ENCODE peak calls at places on chromosomes 13 and 19, in seven cellular contexts. C is NCI-H748 treated with DMSO at 0.1 percent for 48 hours; L is mucosa of descending colon; V is stimulated activated CD8-positive, alpha-beta memory T cell treated with anti-CD3 and anti-CD28 coated beads, Interleukin-7, amount 100 ng/mL, for 1 hour; E is omental fat pad; J is NCI-H2081; R is psoas muscle. B is an unnamed sample.

GRCh38 chr19:2424686-2425621 is 2.4 kb downstream of the TIMM13 start:
- DNase-seq in V (no peak), C (no peak), L (no peak), J (no peak), E (no peak), R (peak), B (no peak)

GRCh38 chr19:18496980-18497256 is 25.0 kb downstream of the ELL start:
- DNase-seq in J (no peak), E (no peak), L (no peak), C (no peak), R (no peak), V (no peak), B (no peak)

GRCh38 chr19:54137913-54138776 is 583 bp downstream of the CNOT3 start:
- DNase-seq in R (peak), C (no peak), E (no peak), V (no peak), L (peak), J (peak), B (peak)

GRCh38 chr13:51191743-51192142 is 30.5 kb upstream of the FAM124A start:
- DNase-seq in L (no peak), V (no peak), J (no peak), R (no peak), E (no peak), C (no peak), B (no peak)

GRCh38 chr13:43307921-43308433 is 284.6 kb downstream of the DNAJC15 start:
- DNase-seq in C (peak), J (peak), L (peak), R (peak), E (peak), V (no peak), B (no peak)

GRCh38 chr19:8161135-8161646 is 11.8 kb upstream of the FBN3 start:
- DNase-seq in L (no peak), R (no peak), V (no peak), C (no peak), E (no peak), J (peak), B (no peak)

GRCh38 chr13:63120883-63121282 is 1705.2 kb upstream of the PCDH20 start:
- DNase-seq in C (no peak), L (no peak), R (no peak), J (no peak), V (no peak), E (no peak), B (no peak)

GRCh38 chr13:48068952-48069351 is 26.0 kb downstream of the MED4 start:
- DNase-seq in L (no peak), C (no peak), E (no peak), R (no peak), J (no peak), V (no peak), B (no peak)

GRCh38 chr19:2775556-2776430 is 7.3 kb downstream of the SGTA start:
- DNase-seq in V (peak), R (peak), J (no peak), C (no peak), E (no peak), L (no peak), B (no peak)

GRCh38 chr13:113078895-113079720 is 26.5 kb upstream of the F7 start:
- DNase-seq in J (no peak), R (peak), V (no peak), C (no peak), L (peak), E (no peak), B (no peak)

GRCh38 chr13:46899801-46900200 is 2.9 kb upstream of the HTR2A start:
- DNase-seq in E (no peak), J (no peak), V (no peak), L (no peak), R (no peak), C (no peak), B (no peak)

GRCh38 chr13:23899555-23899954 is 2.3 kb upstream of the C1QTNF9B start:
- DNase-seq in R (no peak), C (peak), E (no peak), J (peak), L (no peak), V (no peak), B (no peak)

GRCh38 chr19:1237754-1238372 is at the start of gene CBARP:
- DNase-seq in E (no peak), J (peak), L (no peak), R (no peak), V (no peak), C (no peak), B (no peak)

GRCh38 chr19:4474504-4475136 is 2.5 kb downstream of the HDGFL2 start:
- DNase-seq in C (peak), V (no peak), E (no peak), J (peak), R (no peak), L (no peak), B (peak)

GRCh38 chr13:40304391-40304790 is 362.1 kb downstream of the FOXO1 start:
- DNase-seq in L (no peak), C (no peak), E (no peak), V (no peak), J (no peak), R (no peak), B (no peak)

GRCh38 chr13:46983881-46984280 is 87.0 kb upstream of the HTR2A start:
- DNase-seq in R (no peak), J (no peak), C (no peak), V (no peak), L (no peak), E (no peak), B (no peak)

GRCh38 chr19:38529610-38530009 is 88.1 kb downstream of the MAP4K1 start:
- DNase-seq in E (no peak), V (no peak), J (peak), C (no peak), L (no peak), R (no peak), B (peak)

GRCh38 chr19:20247016-20247683 is 80.1 kb downstream of the ZNF486 start:
- DNase-seq in R (no peak), J (no peak), L (no peak), C (peak), E (no peak), V (no peak), B (no peak)

GRCh38 chr13:112898786-112899617 is 70.0 kb upstream of the MCF2L start:
- DNase-seq in L (no peak), C (no peak), J (no peak), V (no peak), E (no peak), R (no peak), B (no peak)

B was measured in NCI-H2227 treated with DMSO at 0.1 percent for 48 hours.